ENCODE peak calls at places on chromosome 7, in five cellular contexts. O is mammary epithelial cell; F is B cell; A is activated T-helper 1 cell treated with anti-CD3 and anti-CD28 coated beads, Interleukin-12 subunit alpha, Interleukin-12 subunit beta, Interleukin-2, Interleukin-4 antibody, amounts not matched to agents 30 ng/mL and 10 ng/mL and 1 ng/mL, durations not matched to agents 14 hours and 24 hours and 36 hours; C is stimulated activated CD4-positive, alpha-beta T cell treated with anti-CD3 and anti-CD28 coated beads, Interleukin-2, amount 100 ng/mL, for 48 hours. M is an unnamed sample.

GRCh38 chr7:151008511-151009323 is 15.6 kb downstream of the ATG9B start:
- DNase-seq in C (peak; percentile 83), O (no peak), A (peak; percentile 71), F (peak; percentile 88), M (peak; percentile 39)

GRCh38 chr7:93902777-93903423 is 3.5 kb upstream of the GNGT1 start:
- DNase-seq in C (no peak), F (peak; percentile 67), A (no peak), O (no peak), M (peak; percentile 73)

GRCh38 chr7:1022801-1023465 is 21.4 kb upstream of the GPR146 start:
- DNase-seq in F (peak; percentile 92), C (no peak), O (no peak), A (no peak), M (no peak)

GRCh38 chr7:28986028-28986427 is 27.9 kb upstream of the TRIL start:
- DNase-seq in O (no peak), C (no peak), A (no peak), F (no peak), M (no peak)

GRCh38 chr7:2823124-2823523 is 21.0 kb downstream of the GNA12 start:
- DNase-seq in A (no peak), C (no peak), O (no peak), F (no peak), M (no peak)

GRCh38 chr7:138161600-138162081 is 85.4 kb downstream of the AKR1D1 start:
- DNase-seq in A (peak; percentile 61), O (peak; percentile 77), C (peak; percentile 57), F (peak; percentile 84), M (peak; percentile 92)

GRCh38 chr7:29335188-29336083 is 140.9 kb downstream of the CHN2 start:
- DNase-seq in C (no peak), F (no peak), O (no peak), A (no peak), M (no peak)

GRCh38 chr7:39754326-39755120 is 131.2 kb downstream of the RALA start:
- DNase-seq in O (peak; percentile 40), C (no peak), F (no peak), A (no peak), M (peak; percentile 82)

GRCh38 chr7:36851382-36851781 is 127.1 kb upstream of the AOAH start:
- DNase-seq in A (no peak), O (no peak), C (no peak), F (no peak), M (no peak)

GRCh38 chr7:135644154-135644553 is 18.2 kb upstream of the STMP1 start:
- DNase-seq in F (no peak), A (no peak), C (no peak), O (no peak), M (no peak)

GRCh38 chr7:110804501-110804900 is 286.4 kb upstream of the LRRN3 start:
- DNase-seq in O (no peak), F (no peak), A (no peak), C (no peak), M (no peak)

GRCh38 chr7:102286237-102287081 is at the start of gene SH2B2:
- DNase-seq in F (peak; percentile 83), A (no peak), O (peak; percentile 32), C (no peak), M (peak; percentile 61)

GRCh38 chr7:130560972-130561371 is 69.1 kb downstream of the MEST start:
- DNase-seq in O (peak; percentile 70), C (no peak), F (peak; percentile 49), A (no peak), M (peak; percentile 46)

GRCh38 chr7:24831240-24831639 is 74.0 kb upstream of the GSDME start:
- DNase-seq in F (no peak), A (no peak), O (peak; percentile 62), C (no peak), M (peak; percentile 91)

GRCh38 chr7:47949703-47950102 is 1.4 kb upstream of the PKD1L1 start:
- DNase-seq in O (no peak), F (no peak), C (no peak), A (no peak), M (no peak)

GRCh38 chr7:131745645-131746248 is 189.3 kb upstream of the PODXL start:
- DNase-seq in A (no peak), C (no peak), F (no peak), O (peak; percentile 39), M (peak; percentile 54)

GRCh38 chr7:2641406-2642393 is 9.9 kb downstream of the TTYH3 start:
- DNase-seq in F (peak; percentile 77), O (peak; percentile 76), C (no peak), A (no peak), M (peak; percentile 100)

GRCh38 chr7:6558837-6559236 is 7.6 kb upstream of the GRID2IP start:
- DNase-seq in C (no peak), A (no peak), F (no peak), O (peak; percentile 22), M (peak; percentile 69)

GRCh38 chr7:35707422-35707821 is 12.5 kb upstream of the HERPUD2 start:
- DNase-seq in C (no peak), A (no peak), F (no peak), O (no peak), M (peak; percentile 37)

GRCh38 chr7:29881724-29882123 is 75.4 kb downstream of the WIPF3 start:
- DNase-seq in F (no peak), A (no peak), C (no peak), O (no peak), M (no peak)

GRCh38 chr7:139808401-139808800 is 20.7 kb upstream of the TBXAS1 start:
- DNase-seq in F (no peak), A (no peak), O (no peak), C (no peak), M (no peak)

GRCh38 chr7:67343114-67343513 is 346.5 kb downstream of the TYW1 start:
- DNase-seq in F (no peak), A (no peak), C (no peak), O (no peak), M (no peak)

GRCh38 chr7:44431091-44431608 is 59.3 kb downstream of the NUDCD3 start:
- DNase-seq in O (no peak), C (no peak), F (peak; percentile 16), A (no peak), M (no peak)

GRCh38 chr7:2004841-2005351 is 227.8 kb downstream of the MAD1L1 start:
- DNase-seq in O (no peak), A (no peak), C (no peak), F (peak; percentile 30), M (no peak)

GRCh38 chr7:99674995-99675742 is 4.6 kb downstream of the CYP3A5 start:
- DNase-seq in A (no peak), C (no peak), F (no peak), O (no peak), M (no peak)

GRCh38 chr7:150620617-150621371 is 11.4 kb downstream of the GIMAP6 start:
- DNase-seq in O (no peak), C (no peak), A (no peak), F (no peak), M (no peak)

GRCh38 chr7:51314726-51315125 is 1.9 kb downstream of the COBL start:
- DNase-seq in O (no peak), F (no peak), A (no peak), C (no peak), M (no peak)

GRCh38 chr7:34488766-34489165 is 169.3 kb upstream of the NPSR1 start:
- DNase-seq in F (no peak), A (no peak), O (no peak), C (no peak), M (no peak)